ENCODE peak calls at places on chromosome 5, in ten cellular contexts. D is small intestine, L is WERI-Rb-1, I is adipocyte, O is HAP-1, A is Peyer's patch, C is PC-3, B is GM23248, V is thyroid gland, X is hepatocyte. Y is an unnamed sample. For H3K36me3, the result is how much of the 10 kb centered on the place peaks cover.

GRCh38 chr5:167945542-167946384 is 345.7 kb upstream of the WWC1 start:
- DNase-seq in A (no peak), L (no peak), C (no peak), V (no peak), I (peak), D (no peak), O (no peak), X (peak), B (peak), Y (no peak)

GRCh38 chr5:95884021-95884333 is 61.5 kb upstream of the GLRX start:
- DNase-seq in O (no peak), B (peak), L (no peak), X (no peak), D (no peak), A (no peak), I (peak), V (no peak), C (peak), Y (no peak)

GRCh38 chr5:138180183-138180782 is 1.4 kb downstream of the KIF20A start:
- DNase-seq in L (peak), I (peak), B (peak), A (no peak), O (peak), D (peak), X (peak), V (no peak), C (peak), Y (no peak)

GRCh38 chr5:10330511-10331105 is 22.9 kb upstream of the MARCHF6 start:
- DNase-seq in I (peak), V (peak), L (no peak), O (no peak), A (no peak), B (peak), C (no peak), D (no peak), X (no peak), Y (no peak)

GRCh38 chr5:63495225-63495624 is 467.0 kb downstream of the HTR1A start:
- DNase-seq in C (no peak), B (no peak), A (no peak), X (no peak), I (no peak), D (no peak), O (no peak), V (no peak), L (no peak), Y (no peak)

GRCh38 chr5:44907396-44907795 is 98.6 kb downstream of the MRPS30 start:
- DNase-seq in V (no peak), C (no peak), D (no peak), X (no peak), A (no peak), L (no peak), O (no peak), I (no peak), B (no peak), Y (no peak)

GRCh38 chr5:10140195-10140973 is 109.3 kb downstream of the ATPSCKMT start:
- DNase-seq in I (peak), B (peak), C (peak), D (peak), X (no peak), L (peak), A (no peak), V (peak), O (peak), Y (no peak)

GRCh38 chr5:20331826-20332225 is 343.8 kb upstream of the CDH18 start:
- DNase-seq in V (no peak), X (no peak), C (no peak), A (no peak), I (no peak), O (no peak), L (no peak), D (no peak), B (no peak), Y (no peak)

GRCh38 chr5:82406200-82406773 is 128.1 kb upstream of the RPS23 start:
- DNase-seq in I (peak), C (peak), B (peak), V (no peak), A (no peak), D (no peak), O (no peak), X (no peak), L (no peak), Y (no peak)

GRCh38 chr5:139637438-139638089 is 10.6 kb upstream of the CXXC5 start:
- DNase-seq in I (peak), B (peak), C (peak), V (peak), L (peak), A (peak), D (peak), O (peak), X (peak), Y (no peak)

GRCh38 chr5:36156619-36157018 is 4.7 kb downstream of the SKP2 start:
- DNase-seq in V (no peak), I (peak), B (peak), X (no peak), L (no peak), A (no peak), D (no peak), C (no peak), O (no peak), Y (no peak)

GRCh38 chr5:65708140-65708539 is 13.8 kb downstream of the SGTB start:
- DNase-seq in L (no peak), I (peak), V (no peak), C (no peak), O (no peak), B (no peak), D (no peak), A (no peak), X (no peak), Y (no peak)

GRCh38 chr5:105968961-105969360 is 1701.8 kb downstream of the EFNA5 start:
- DNase-seq in A (no peak), B (peak), O (no peak), D (no peak), L (no peak), X (no peak), I (peak), V (no peak), C (no peak), Y (no peak)

GRCh38 chr5:61280766-61281427 is 51.2 kb upstream of the ZSWIM6 start:
- DNase-seq in B (no peak), C (peak), D (no peak), L (no peak), V (peak), A (peak), I (no peak), O (no peak), X (no peak), Y (no peak)

GRCh38 chr5:80926536-80926935 is 33.6 kb upstream of the RASGRF2 start:
- DNase-seq in V (no peak), O (no peak), C (no peak), X (no peak), D (no peak), L (no peak), I (no peak), B (no peak), A (no peak), Y (no peak)

GRCh38 chr5:114416254-114416653 is 54.4 kb downstream of the KCNN2 start:
- DNase-seq in X (no peak), C (no peak), L (no peak), V (no peak), D (no peak), O (no peak), A (no peak), B (no peak), I (no peak), Y (no peak)

GRCh38 chr5:6135977-6136376 is 242.4 kb downstream of the MED10 start:
- DNase-seq in X (no peak), B (no peak), C (no peak), L (no peak), D (no peak), O (no peak), I (no peak), A (no peak), V (no peak), Y (no peak)

GRCh38 chr5:98391921-98392625 is 381.4 kb upstream of the RGMB start:
- DNase-seq in O (no peak), A (no peak), L (no peak), X (no peak), C (no peak), D (no peak), V (no peak), B (no peak), I (no peak), Y (no peak)

GRCh38 chr5:36200513-36200912 is 41.2 kb downstream of the NADK2 start:
- DNase-seq in X (no peak), L (no peak), O (no peak), V (no peak), A (no peak), C (peak), I (no peak), D (no peak), B (peak), Y (no peak)

GRCh38 chr5:175652741-175653663 is 4.9 kb upstream of the HRH2 start:
- DNase-seq in L (no peak), I (peak), X (no peak), O (no peak), A (no peak), B (no peak), D (no peak), V (no peak), C (no peak), Y (no peak)

GRCh38 chr5:40904205-40904993 is 4.9 kb upstream of the C7 start:
- DNase-seq in C (peak), A (no peak), X (peak), O (peak), D (peak), L (peak), B (peak), I (peak), V (peak), Y (peak)

GRCh38 chr5:6686916-6687409 is 26.3 kb upstream of the TENT4A start:
- DNase-seq in L (no peak), V (peak), A (no peak), D (peak), X (peak), B (peak), I (peak), O (peak), C (peak), Y (peak)

GRCh38 chr5:96427823-96428222 is 5.2 kb downstream of the PCSK1 start:
- DNase-seq in C (no peak), V (no peak), D (no peak), X (peak), B (peak), I (peak), O (no peak), A (no peak), L (no peak), Y (no peak)

GRCh38 chr5:29795253-29795652 is 1398.2 kb upstream of the CDH6 start:
- DNase-seq in D (no peak), L (no peak), A (no peak), C (no peak), O (no peak), X (no peak), B (no peak), V (no peak), I (peak), Y (no peak)

GRCh38 chr5:17255471-17256016 is 38.1 kb downstream of the BASP1 start:
- DNase-seq in V (no peak), X (no peak), B (peak), L (no peak), I (no peak), A (no peak), D (no peak), O (no peak), C (peak), Y (no peak)

GRCh38 chr5:60340965-60341471 is 358.9 kb downstream of the DEPDC1B start:
- DNase-seq in V (peak), O (no peak), C (no peak), X (no peak), D (no peak), B (peak), L (no peak), A (no peak), I (no peak), Y (no peak)

GRCh38 chr5:170135796-170136490 is 30.2 kb downstream of the FOXI1 start:
- DNase-seq in C (no peak), B (no peak), V (no peak), L (no peak), D (no peak), X (no peak), I (peak), O (no peak), A (no peak), Y (no peak)

GRCh38 chr5:5387192-5387591 is 35.3 kb upstream of the ICE1 start:
- DNase-seq in A (no peak), O (no peak), C (peak), I (no peak), B (no peak), X (no peak), L (no peak), D (peak), V (no peak), Y (no peak)

GRCh38 chr5:317086-317811 is 4.3 kb upstream of the AHRR start:
- DNase-seq in D (peak), A (no peak), V (no peak), C (peak), X (peak), I (peak), B (peak), L (peak), O (peak), Y (peak)

GRCh38 chr5:10351882-10352395 is 1.6 kb upstream of the MARCHF6 start:
- DNase-seq in L (no peak), I (no peak), D (peak), C (no peak), O (no peak), B (no peak), V (no peak), X (no peak), A (no peak), Y (no peak)

GRCh38 chr5:116772152-116772501 is 197.5 kb upstream of the SEMA6A start:
- DNase-seq in V (no peak), X (no peak), D (no peak), C (no peak), B (no peak), A (no peak), I (no peak), L (no peak), O (no peak), Y (no peak)

GRCh38 chr5:142322403-142322746 is 2.4 kb downstream of the SPRY4 start:
- DNase-seq in I (no peak), V (no peak), L (no peak), O (no peak), D (no peak), C (no peak), X (no peak), A (no peak), B (no peak), Y (no peak)

GRCh38 chr5:142320851-142321560 is 3.8 kb downstream of the SPRY4 start:
- DNase-seq in O (no peak), C (no peak), D (peak), V (no peak), B (peak), A (no peak), I (peak), X (no peak), L (peak), Y (no peak)

GRCh38 chr5:142319105-142319504 is 5.7 kb downstream of the SPRY4 start:
- DNase-seq in O (no peak), L (no peak), X (no peak), V (no peak), A (no peak), C (no peak), B (no peak), D (no peak), I (peak), Y (no peak)

GRCh38 chr5:142319560-142320426 is 5.0 kb downstream of the SPRY4 start:
- DNase-seq in I (peak), D (no peak), X (no peak), O (no peak), V (no peak), L (no peak), C (no peak), A (no peak), B (no peak), Y (no peak)

GRCh38 chr5:142320427-142320732 is 4.4 kb downstream of the SPRY4 start:
- DNase-seq in D (peak), B (no peak), X (peak), A (no peak), O (no peak), I (peak), V (no peak), L (peak), C (no peak), Y (no peak)
- H3K4me3 ChIP-seq in D (no peak), B (no peak), X (no peak), A (no peak), O (no peak), I (peak), V (no peak), L (no peak), C (peak), Y (no peak)

GRCh38 chr5:157793298-157793791 is 49.8 kb downstream of the LSM11 start:
- DNase-seq in C (no peak), O (no peak), D (no peak), B (no peak), X (no peak), I (no peak), V (no peak), L (no peak), A (no peak), Y (no peak)
- H3K36me3 ChIP-seq in C (under half), O (under half), D (under half), B (under half), X (under half), I (half or more), V (under half), L (under half), A (under half), Y (under half)

DNA sequence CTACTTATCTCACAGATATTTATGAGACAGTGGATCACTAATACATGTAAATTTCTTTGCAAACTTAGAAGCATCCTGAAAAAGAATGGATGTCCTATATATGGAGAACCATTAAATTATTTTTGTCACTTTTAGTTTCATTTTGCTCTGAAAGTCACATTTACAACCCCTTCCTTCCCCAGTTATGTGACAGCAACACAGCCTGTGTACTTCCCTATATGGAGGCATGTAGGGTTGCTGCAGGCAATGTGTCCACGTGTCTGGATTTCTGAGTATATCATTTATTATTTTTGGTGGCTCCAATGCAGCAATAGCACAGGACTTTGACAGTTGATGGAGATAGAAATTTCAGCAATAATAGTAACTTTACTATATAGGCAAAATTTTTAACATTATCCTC is 156.4 kb downstream of the ST8SIA4 start:
- DNase-seq in O (no peak), A (no peak), I (no peak), D (no peak), X (no peak), C (no peak), V (no peak), B (no peak), L (no peak), Y (no peak)
- H3K4me3 ChIP-seq in O (no peak), A (no peak), I (no peak), D (no peak), X (no peak), C (no peak), V (no peak), B (no peak), L (no peak), Y (no peak)

GRCh38 chr5:1323803-1324173 is 21.1 kb downstream of the CLPTM1L start:
- DNase-seq in V (no peak), L (peak), X (no peak), A (peak), D (no peak), I (no peak), C (no peak), O (no peak), B (no peak), Y (no peak)

GRCh38 chr5:1325870-1326546 is 18.9 kb downstream of the CLPTM1L start:
- DNase-seq in I (no peak), O (no peak), L (peak), A (peak), X (no peak), B (peak), V (no peak), D (no peak), C (peak), Y (no peak)

GRCh38 chr5:1324301-1324700 is 20.6 kb downstream of the CLPTM1L start:
- DNase-seq in A (peak), V (no peak), B (no peak), O (no peak), X (no peak), D (no peak), L (no peak), I (no peak), C (no peak), Y (no peak)

GRCh38 chr5:1324719-1325190 is 20.1 kb downstream of the CLPTM1L start:
- DNase-seq in O (no peak), L (peak), X (no peak), D (no peak), C (no peak), B (no peak), A (peak), V (no peak), I (no peak), Y (no peak)

GRCh38 chr5:1325191-1325741 is 19.6 kb downstream of the CLPTM1L start:
- DNase-seq in D (no peak), C (no peak), A (peak), O (no peak), X (no peak), I (no peak), V (no peak), L (peak), B (no peak), Y (no peak)
- H3K36me3 ChIP-seq in D (under half), C (half or more), A (under half), O (under half), X (under half), I (half or more), V (half or more), L (half or more), B (under half), Y (under half)

GRCh38 chr5:150641006-150641570 is 628 bp downstream of the SYNPO start:
- DNase-seq in D (no peak), C (peak), V (no peak), I (peak), B (peak), A (no peak), X (no peak), O (no peak), L (no peak), Y (no peak)

GRCh38 chr5:150642567-150642927 is 2.1 kb downstream of the SYNPO start:
- DNase-seq in D (no peak), O (no peak), A (no peak), V (peak), X (peak), B (peak), L (no peak), I (peak), C (peak), Y (no peak)

GRCh38 chr5:150640311-150641005 is at the start of gene SYNPO:
- DNase-seq in L (no peak), X (peak), A (no peak), I (peak), O (no peak), D (peak), B (peak), C (peak), V (peak), Y (no peak)

GRCh38 chr5:150642991-150643710 is 2.7 kb downstream of the SYNPO start:
- DNase-seq in L (no peak), A (no peak), C (no peak), B (no peak), X (no peak), V (peak), I (no peak), O (no peak), D (no peak), Y (no peak)

GRCh38 chr5:150641826-150642566 is 1.5 kb downstream of the SYNPO start:
- DNase-seq in O (no peak), B (peak), D (no peak), V (no peak), X (no peak), L (no peak), C (peak), A (no peak), I (peak), Y (no peak)
- H3K4me3 ChIP-seq in O (no peak), B (peak), D (no peak), V (no peak), X (no peak), L (no peak), C (peak), A (no peak), I (peak), Y (no peak)